ENCODE peak calls at places on chromosomes 7 and 10, in four cellular contexts. One of them, this sample, is unnamed.

GRCh38 chr10:122350893-122351292 is 23.6 kb upstream of the PLEKHA1 start:
- DNase-seq in WTC11: no peak
- DNase-seq in A549: no peak
- DNase-seq in HepG2: no peak
- DNase-seq in this sample: no peak

GRCh38 chr10:116880716-116881440 is 31.6 kb downstream of the ENO4 start:
- DNase-seq in WTC11: no peak
- DNase-seq in A549: no peak
- DNase-seq in HepG2: no peak
- DNase-seq in this sample: no peak

GRCh38 chr7:80439894-80440811 is 71.7 kb downstream of the GNAT3 start:
- DNase-seq in WTC11: no peak
- DNase-seq in A549: no peak
- DNase-seq in HepG2: no peak
- DNase-seq in this sample: no peak

GRCh38 chr10:97517778-97518561 is 19.2 kb downstream of the UBTD1 start:
- DNase-seq in WTC11: no peak
- DNase-seq in A549: no peak
- DNase-seq in HepG2: no peak
- DNase-seq in this sample: no peak

GRCh38 chr7:6489612-6490011 is 41.9 kb upstream of the DAGLB start:
- DNase-seq in WTC11: no peak
- DNase-seq in A549: no peak
- DNase-seq in HepG2: peak; percentile 35
- DNase-seq in this sample: no peak

GRCh38 chr10:33238643-33239042 is 95.8 kb downstream of the NRP1 start:
- DNase-seq in WTC11: no peak
- DNase-seq in A549: peak; percentile 21
- DNase-seq in HepG2: no peak
- DNase-seq in this sample: no peak

GRCh38 chr10:119616879-119617580 is 20.3 kb upstream of the TIAL1 start:
- DNase-seq in WTC11: peak; percentile 63
- DNase-seq in A549: no peak
- DNase-seq in HepG2: peak; percentile 50
- DNase-seq in this sample: peak; percentile 49

GRCh38 chr10:6840766-6841165 is 260.7 kb upstream of the PRKCQ start:
- DNase-seq in WTC11: no peak
- DNase-seq in A549: no peak
- DNase-seq in HepG2: no peak
- DNase-seq in this sample: no peak

GRCh38 chr10:11162828-11163599 is 145.3 kb downstream of the CELF2 start:
- DNase-seq in WTC11: no peak
- DNase-seq in A549: no peak
- DNase-seq in HepG2: no peak
- DNase-seq in this sample: peak; percentile 47

GRCh38 chr7:50676754-50677153 is 105.9 kb downstream of the GRB10 start:
- DNase-seq in WTC11: no peak
- DNase-seq in A549: no peak
- DNase-seq in HepG2: no peak
- DNase-seq in this sample: no peak

GRCh38 chr10:79025113-79025832 is 43.5 kb upstream of the ZMIZ1 start:
- DNase-seq in WTC11: no peak
- DNase-seq in A549: no peak
- DNase-seq in HepG2: no peak
- DNase-seq in this sample: no peak

GRCh38 chr7:12570148-12570528 is 382 bp upstream of the SCIN start:
- DNase-seq in WTC11: no peak
- DNase-seq in A549: peak; percentile 6
- DNase-seq in HepG2: no peak
- DNase-seq in this sample: no peak

GRCh38 chr10:71816421-71816851 is 34.6 kb downstream of the PSAP start:
- DNase-seq in WTC11: no peak
- DNase-seq in A549: no peak
- DNase-seq in HepG2: no peak
- DNase-seq in this sample: no peak

GRCh38 chr10:6239213-6239991 is 36.7 kb downstream of the PFKFB3 start:
- DNase-seq in WTC11: no peak
- DNase-seq in A549: peak; percentile 98
- DNase-seq in HepG2: peak; percentile 65
- DNase-seq in this sample: peak; percentile 87

GRCh38 chr10:59124187-59124586 is 52.3 kb upstream of the PHYHIPL start:
- DNase-seq in WTC11: no peak
- DNase-seq in A549: no peak
- DNase-seq in HepG2: no peak
- DNase-seq in this sample: no peak

GRCh38 chr10:69317175-69318086 is 39.1 kb downstream of the HK1 start:
- DNase-seq in WTC11: no peak
- DNase-seq in A549: no peak
- DNase-seq in HepG2: no peak
- DNase-seq in this sample: peak; percentile 92

GRCh38 chr10:4372601-4373000 is 453.4 kb upstream of the AKR1E2 start:
- DNase-seq in WTC11: no peak
- DNase-seq in A549: no peak
- DNase-seq in HepG2: no peak
- DNase-seq in this sample: no peak

GRCh38 chr10:34699904-34700303 is 115.2 kb downstream of the PARD3 start:
- DNase-seq in WTC11: no peak
- DNase-seq in A549: no peak
- DNase-seq in HepG2: no peak
- DNase-seq in this sample: no peak

GRCh38 chr7:99623091-99623693 is 6.4 kb downstream of the ZSCAN25 start:
- DNase-seq in WTC11: no peak
- DNase-seq in A549: no peak
- DNase-seq in HepG2: no peak
- DNase-seq in this sample: no peak

DNA sequence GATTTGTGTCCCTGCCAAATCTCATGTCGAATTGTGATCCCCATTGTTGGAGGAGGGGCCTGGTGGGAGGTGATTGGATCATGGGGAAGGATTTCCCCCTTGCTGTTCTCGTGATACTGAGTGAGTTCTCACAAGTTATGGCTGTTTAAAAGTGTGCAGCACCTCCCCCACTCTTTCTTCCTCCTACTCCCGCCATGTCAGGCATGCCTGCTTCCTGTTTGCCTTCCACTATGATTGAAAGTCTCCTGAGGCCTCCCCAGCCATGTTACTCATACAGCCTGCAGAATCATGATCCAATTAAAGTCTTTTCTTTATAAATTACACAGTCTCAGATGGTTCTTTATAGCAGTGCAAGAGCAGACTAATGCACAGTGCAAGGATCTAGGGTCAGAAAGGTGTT is 75.4 kb downstream of the CALD1 start:
- DNase-seq in WTC11: no peak
- DNase-seq in A549: no peak
- DNase-seq in HepG2: no peak
- DNase-seq in this sample: no peak
- TF ChIP-seq HMGXB4 in WTC11: no peak
- TF ChIP-seq HMGXB4 in A549: no peak
- TF ChIP-seq HMGXB4 in HepG2: no peak
- TF ChIP-seq HMGXB4 in this sample: no peak

GRCh38 chr7:4245866-4246470 is 436.1 kb upstream of the FOXK1 start:
- DNase-seq in WTC11: no peak
- DNase-seq in A549: no peak
- DNase-seq in HepG2: no peak
- DNase-seq in this sample: no peak
- TF ChIP-seq HMGXB4 in WTC11: no peak
- TF ChIP-seq HMGXB4 in A549: no peak
- TF ChIP-seq HMGXB4 in HepG2: no peak
- TF ChIP-seq HMGXB4 in this sample: no peak

DNA sequence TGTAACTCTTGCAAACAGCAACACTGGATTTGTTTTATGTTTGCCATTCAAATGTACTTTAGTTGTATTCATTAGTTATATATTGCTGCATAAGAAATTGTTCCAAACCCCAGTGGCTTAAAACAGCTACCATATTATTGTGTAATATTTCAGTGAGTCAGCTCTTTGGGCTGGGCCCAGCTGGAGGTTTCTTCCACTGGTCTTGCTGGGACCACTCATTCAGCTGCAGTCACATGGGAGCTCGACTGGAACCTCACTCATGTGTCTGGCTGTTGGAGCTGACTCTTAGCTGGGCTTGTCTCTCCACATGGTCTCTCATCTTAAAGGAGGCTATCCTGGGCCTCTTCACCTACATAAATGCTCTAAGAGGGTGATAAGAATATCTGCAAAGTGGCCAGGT is 23.2 kb upstream of the PIP4K2A start:
- DNase-seq in WTC11: no peak
- DNase-seq in A549: no peak
- DNase-seq in HepG2: no peak
- DNase-seq in this sample: peak; percentile 70
- TF ChIP-seq HMGXB4 in WTC11: no peak
- TF ChIP-seq HMGXB4 in A549: no peak
- TF ChIP-seq HMGXB4 in HepG2: no peak
- TF ChIP-seq HMGXB4 in this sample: no peak

DNA sequence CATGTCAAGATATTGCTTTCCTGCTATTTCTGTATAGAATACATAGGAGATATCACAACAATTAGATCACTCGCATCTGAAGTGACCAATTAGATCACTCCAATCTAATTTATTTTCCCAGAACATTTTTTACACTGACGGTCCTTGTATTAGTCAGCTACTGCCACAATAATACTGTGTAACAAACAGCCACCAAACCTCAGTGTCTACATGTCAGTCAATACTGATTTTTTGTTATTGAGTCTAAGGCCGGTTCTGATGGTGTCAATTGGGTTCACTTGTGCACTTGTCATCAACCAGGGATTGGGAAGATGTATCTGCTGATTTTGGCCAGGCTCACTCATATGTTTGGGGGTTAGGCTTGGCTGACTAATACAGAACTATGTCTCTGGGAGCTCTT is 275.9 kb upstream of the NFE2L3 start:
- DNase-seq in WTC11: no peak
- DNase-seq in A549: no peak
- DNase-seq in HepG2: no peak
- DNase-seq in this sample: no peak
- TF ChIP-seq HMGXB4 in WTC11: no peak
- TF ChIP-seq HMGXB4 in A549: no peak
- TF ChIP-seq HMGXB4 in HepG2: no peak
- TF ChIP-seq HMGXB4 in this sample: no peak

GRCh38 chr7:104328308-104328969 is at the start of gene LHFPL3:
- DNase-seq in WTC11: peak; percentile 59
- DNase-seq in A549: no peak
- DNase-seq in HepG2: no peak
- DNase-seq in this sample: no peak
- TF ChIP-seq HMGXB4 in WTC11: no peak
- TF ChIP-seq HMGXB4 in A549: no peak
- TF ChIP-seq HMGXB4 in HepG2: no peak
- TF ChIP-seq HMGXB4 in this sample: no peak

This sample was measured in K562.